ENCODE peak calls at places on chromosomes 2 and 18, in ten cellular contexts. P is T-helper 2 cell; G is activated T-cell treated with anti-CD3 and anti-CD28 coated beads for 24 hours; A is sigmoid colon; W is left cardiac atrium; U is BJ; F is activated CD8-positive, alpha-beta memory T cell treated with anti-CD3 and anti-CD28 coated beads for 48 hours; B is stimulated activated naive B cell treated with anti-CD40 and anti-IgM and Interleukin-4, amounts not matched to agents 10 μg/mL and 1 μg/mL and 100 μg/mL, for 72 hours; D is CD8-positive, alpha-beta memory T cell; T is stimulated activated CD4-positive, alpha-beta T cell treated with anti-CD3 and anti-CD28 coated beads, Interleukin-4, amount 100 ng/mL, for 1 hour. I is an unnamed sample.

GRCh38 chr2:8867363-8867762 is 29.9 kb upstream of the KIDINS220 start:
- DNase-seq in F (no peak), P (no peak), U (no peak), T (no peak), G (no peak), W (no peak), A (no peak), B (no peak), D (no peak), I (no peak)

GRCh38 chr18:3148930-3149535 is 70.7 kb downstream of the MYOM1 start:
- DNase-seq in B (no peak), F (no peak), U (no peak), P (no peak), W (no peak), G (no peak), T (no peak), A (no peak), D (no peak), I (no peak)

GRCh38 chr18:57807336-57808117 is 4.4 kb upstream of the ATP8B1 start:
- DNase-seq in A (no peak), W (no peak), P (no peak), D (no peak), B (no peak), U (peak), F (no peak), T (no peak), G (no peak), I (no peak)

GRCh38 chr2:109029444-109030193 is 40.6 kb upstream of the EDAR start:
- DNase-seq in D (no peak), G (no peak), B (no peak), T (no peak), F (no peak), P (no peak), U (no peak), W (no peak), A (no peak), I (no peak)

GRCh38 chr2:165016772-165017411 is 61.6 kb upstream of the SLC38A11 start:
- DNase-seq in U (peak), T (no peak), P (no peak), W (no peak), D (no peak), G (peak), F (no peak), A (no peak), B (peak), I (no peak)

GRCh38 chr2:172806426-172807008 is 70.9 kb downstream of the RAPGEF4 start:
- DNase-seq in B (no peak), P (no peak), F (no peak), T (no peak), G (no peak), W (no peak), U (no peak), A (no peak), D (no peak), I (peak)

GRCh38 chr2:60957643-60958042 is 59.9 kb upstream of the PEX13 start:
- DNase-seq in W (no peak), P (no peak), B (no peak), D (no peak), T (no peak), F (no peak), U (no peak), A (no peak), G (no peak), I (no peak)

GRCh38 chr2:128622371-128622770 is 303.7 kb upstream of the HS6ST1 start:
- DNase-seq in W (peak), B (no peak), G (no peak), D (no peak), A (no peak), T (no peak), P (no peak), F (no peak), U (no peak), I (no peak)

GRCh38 chr2:214810670-214811069 is 1.2 kb upstream of the BARD1 start:
- DNase-seq in W (peak), F (no peak), P (no peak), U (no peak), T (no peak), A (no peak), D (no peak), G (no peak), B (no peak), I (no peak)

GRCh38 chr2:101255501-101255900 is 2.8 kb downstream of the CNOT11 start:
- DNase-seq in W (no peak), T (no peak), F (no peak), B (no peak), D (no peak), P (no peak), A (no peak), G (no peak), U (no peak), I (no peak)

GRCh38 chr18:8854550-8854949 is 149.2 kb downstream of the MTCL1 start:
- DNase-seq in P (no peak), G (no peak), B (no peak), W (no peak), D (no peak), A (no peak), T (no peak), F (no peak), U (no peak), I (no peak)

GRCh38 chr2:20596973-20597867 is 53.7 kb downstream of the HS1BP3 start:
- DNase-seq in A (peak), D (peak), T (no peak), B (no peak), P (no peak), F (no peak), W (peak), U (no peak), G (no peak), I (no peak)

GRCh38 chr2:106685180-106685897 is 198.2 kb downstream of the CD8B2 start:
- DNase-seq in B (no peak), A (no peak), F (no peak), G (no peak), P (no peak), D (no peak), W (no peak), T (no peak), U (no peak), I (no peak)

GRCh38 chr2:45055261-45055660 is 46.0 kb upstream of the SIX2 start:
- DNase-seq in U (no peak), F (no peak), D (no peak), G (no peak), T (no peak), B (no peak), A (no peak), W (no peak), P (no peak), I (no peak)

GRCh38 chr18:13259701-13260100 is 41.1 kb downstream of the LDLRAD4 start:
- DNase-seq in T (no peak), G (no peak), P (no peak), D (no peak), B (no peak), F (no peak), W (no peak), U (no peak), A (no peak), I (no peak)

GRCh38 chr18:79898952-79899608 is 52.4 kb downstream of the SLC66A2 start:
- DNase-seq in W (no peak), F (no peak), U (no peak), A (no peak), B (no peak), D (peak), P (no peak), T (no peak), G (no peak), I (no peak)

GRCh38 chr18:63817441-63818051 is 42.3 kb downstream of the SERPINB7 start:
- DNase-seq in B (no peak), T (no peak), U (peak), P (no peak), A (no peak), D (no peak), W (no peak), G (no peak), F (no peak), I (no peak)

GRCh38 chr2:8885449-8886196 is 48.2 kb upstream of the KIDINS220 start:
- DNase-seq in A (no peak), T (no peak), D (no peak), W (no peak), G (no peak), P (no peak), B (no peak), F (no peak), U (no peak), I (no peak)

GRCh38 chr2:227147023-227147422 is 17.0 kb downstream of the COL4A4 start:
- DNase-seq in D (no peak), F (no peak), A (no peak), P (no peak), W (no peak), T (no peak), G (no peak), U (peak), B (no peak), I (no peak)

GRCh38 chr2:218708086-218708485 is 2.5 kb upstream of the TTLL4 start:
- DNase-seq in U (no peak), B (no peak), G (no peak), A (no peak), F (no peak), D (no peak), P (no peak), W (no peak), T (no peak), I (no peak)

GRCh38 chr2:157830696-157831570 is 45.2 kb downstream of the ACVR1 start:
- DNase-seq in A (no peak), U (peak), B (no peak), T (no peak), W (no peak), G (no peak), D (no peak), F (no peak), P (no peak), I (no peak)

GRCh38 chr2:194203898-194204297 is 1453.1 kb upstream of the SLC39A10 start:
- DNase-seq in P (no peak), A (no peak), D (no peak), F (no peak), T (no peak), W (no peak), U (no peak), B (no peak), G (no peak), I (no peak)

GRCh38 chr18:48719988-48720654 is 181.3 kb downstream of the CTIF start:
- DNase-seq in T (no peak), U (no peak), G (no peak), W (no peak), B (no peak), A (no peak), F (no peak), D (no peak), P (no peak), I (no peak)

GRCh38 chr2:169799555-169799954 is 884 bp downstream of the SSB start:
- DNase-seq in F (peak), P (no peak), U (no peak), G (no peak), B (no peak), A (no peak), W (no peak), D (no peak), T (no peak), I (no peak)

GRCh38 chr2:241598487-241598886 is 38.5 kb downstream of the THAP4 start:
- DNase-seq in G (no peak), P (no peak), T (no peak), B (no peak), D (no peak), U (no peak), A (no peak), F (no peak), W (no peak), I (peak)

GRCh38 chr18:59500765-59501164 is 141.7 kb upstream of the LMAN1 start:
- DNase-seq in B (no peak), F (no peak), W (no peak), P (no peak), T (no peak), D (no peak), U (no peak), A (no peak), G (no peak), I (no peak)

GRCh38 chr2:119435953-119436297 is 4.3 kb downstream of the TMEM37 start:
- DNase-seq in A (no peak), P (no peak), B (no peak), W (no peak), G (no peak), D (no peak), T (no peak), F (no peak), U (no peak), I (no peak)

GRCh38 chr18:40159141-40160017 is 1795.7 kb upstream of the PIK3C3 start:
- DNase-seq in G (no peak), F (no peak), B (no peak), W (no peak), U (no peak), P (no peak), A (no peak), T (no peak), D (no peak), I (peak)

GRCh38 chr2:208984376-208985100 is 439.3 kb upstream of the MAP2 start:
- DNase-seq in U (no peak), A (no peak), T (no peak), P (no peak), W (no peak), G (no peak), B (no peak), D (no peak), F (no peak), I (no peak)

I was measured in NCI-H774.